ENCODE peak calls at places on chromosome 9, in four cellular contexts. Y is pancreas, O is left ventricle myocardium inferior, A is tibial nerve. L is an unnamed sample.

GRCh38 chr9:14313378-14313940 is 482 bp downstream of the NFIB start:
- DNase-seq in Y (no peak), O (no peak), A (no peak), L (peak; percentile 84)

GRCh38 chr9:110847661-110848060 is 179.1 kb downstream of the MUSK start:
- DNase-seq in Y (no peak), O (no peak), A (no peak), L (no peak)

GRCh38 chr9:111195779-111196178 is 134.2 kb downstream of the OR2K2 start:
- DNase-seq in Y (no peak), O (no peak), A (no peak), L (no peak)

GRCh38 chr9:86464242-86464641 is 110.0 kb upstream of the TUT7 start:
- DNase-seq in Y (peak; percentile 24), O (no peak), A (no peak), L (no peak)

GRCh38 chr9:93080406-93080805 is 15.6 kb upstream of the CARD19 start:
- DNase-seq in Y (no peak), O (no peak), A (no peak), L (peak; percentile 28)

GRCh38 chr9:131096490-131097258 is at the start of gene AIF1L:
- DNase-seq in Y (peak; percentile 54), O (no peak), A (no peak), L (peak; percentile 97)

GRCh38 chr9:113428062-113428600 is 17.6 kb downstream of the C9orf43 start:
- DNase-seq in Y (no peak), O (no peak), A (no peak), L (no peak)

GRCh38 chr9:70421272-70422180 is 7.1 kb upstream of the KLF9 start:
- DNase-seq in Y (peak; percentile 28), O (no peak), A (peak; percentile 59), L (no peak)

GRCh38 chr9:100583019-100583802 is 5.3 kb downstream of the CAVIN4 start:
- DNase-seq in Y (no peak), O (no peak), A (no peak), L (no peak)

GRCh38 chr9:22040760-22041159 is 31.7 kb upstream of the CDKN2B start:
- DNase-seq in Y (no peak), O (no peak), A (no peak), L (no peak)

GRCh38 chr9:94804917-94805544 is 78.5 kb downstream of the AOPEP start:
- DNase-seq in Y (no peak), O (no peak), A (no peak), L (no peak)

GRCh38 chr9:109482391-109482916 is 15.7 kb downstream of the PTPN3 start:
- DNase-seq in Y (no peak), O (no peak), A (no peak), L (no peak)

GRCh38 chr9:133030317-133031129 is at the start of gene GTF3C5:
- DNase-seq in Y (peak; percentile 90), O (peak; percentile 91), A (peak; percentile 89), L (peak; percentile 97)

GRCh38 chr9:89564257-89564878 is 40.4 kb upstream of the GADD45G start:
- DNase-seq in Y (no peak), O (no peak), A (no peak), L (peak; percentile 87)

GRCh38 chr9:120252248-120252647 is 327.7 kb downstream of the CDK5RAP2 start:
- DNase-seq in Y (no peak), O (no peak), A (no peak), L (peak; percentile 63)

GRCh38 chr9:102054811-102055210 is 316.4 kb upstream of the GRIN3A start:
- DNase-seq in Y (no peak), O (no peak), A (no peak), L (no peak)
- H3K9me3 ChIP-seq in Y (no peaks in the 10 kb centered on the region), O (no peaks in the 10 kb centered on the region), A (no peaks in the 10 kb centered on the region), L (peaks cover 30% of the 10 kb centered on the region)

GRCh38 chr9:99057665-99058625 is 47.0 kb upstream of the TGFBR1 start:
- DNase-seq in Y (no peak), O (no peak), A (peak; percentile 52), L (no peak)
- H3K4me1 ChIP-seq in Y (no peaks in the 10 kb centered on the region), O (peaks cover 33% of the 10 kb centered on the region), A (peaks cover 23% of the 10 kb centered on the region), L (no peaks in the 10 kb centered on the region)

DNA sequence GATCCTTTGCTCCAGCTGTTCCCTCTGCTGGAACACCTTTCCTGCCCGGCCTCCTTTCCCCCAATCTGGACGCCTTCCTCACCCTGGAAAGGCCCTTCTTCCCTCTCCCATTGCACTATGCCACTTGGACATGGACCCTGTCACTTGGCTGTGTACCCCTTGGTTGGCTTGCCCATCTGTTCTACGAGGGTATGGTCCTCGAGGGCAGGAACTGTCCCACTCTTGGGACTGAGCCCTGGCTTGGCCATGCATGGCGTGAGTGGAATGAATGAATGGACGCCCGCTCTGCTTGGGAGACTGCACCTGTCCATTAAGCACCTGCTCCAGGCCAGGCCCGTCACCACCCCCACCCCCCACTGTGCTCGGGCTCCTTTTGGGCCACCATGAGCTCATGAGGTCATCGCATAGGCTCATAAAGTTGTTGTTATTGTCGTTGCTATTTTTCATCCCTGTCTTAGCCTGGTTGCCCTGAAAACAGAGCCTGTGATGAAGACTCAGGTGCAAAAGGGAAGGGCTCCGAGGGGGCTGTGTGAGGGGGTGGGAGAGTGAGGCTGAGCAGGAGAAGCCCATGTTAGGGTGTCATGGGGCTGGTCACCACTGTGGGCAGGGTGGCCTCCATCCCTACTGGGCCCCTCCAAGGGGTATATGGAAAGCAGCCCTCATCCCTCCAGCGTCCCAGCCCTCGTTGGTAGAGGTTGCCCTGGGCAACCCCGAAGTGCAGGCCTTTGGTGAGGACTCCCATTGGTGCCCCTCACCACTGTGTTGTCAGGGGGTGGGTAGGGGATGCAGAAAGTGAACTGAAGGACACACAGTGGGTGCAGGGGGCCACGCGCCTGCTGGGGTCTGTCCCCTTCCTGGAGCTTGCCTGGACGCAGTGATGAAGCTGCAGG is 57.2 kb upstream of the IER5L start:
- DNase-seq in Y (no peak), O (no peak), A (no peak), L (no peak)
- H3K4me3 ChIP-seq in Y (no peak overlapping the region), O (no peak overlapping the region), A (no peak overlapping the region), L (no peak overlapping the region)

DNA sequence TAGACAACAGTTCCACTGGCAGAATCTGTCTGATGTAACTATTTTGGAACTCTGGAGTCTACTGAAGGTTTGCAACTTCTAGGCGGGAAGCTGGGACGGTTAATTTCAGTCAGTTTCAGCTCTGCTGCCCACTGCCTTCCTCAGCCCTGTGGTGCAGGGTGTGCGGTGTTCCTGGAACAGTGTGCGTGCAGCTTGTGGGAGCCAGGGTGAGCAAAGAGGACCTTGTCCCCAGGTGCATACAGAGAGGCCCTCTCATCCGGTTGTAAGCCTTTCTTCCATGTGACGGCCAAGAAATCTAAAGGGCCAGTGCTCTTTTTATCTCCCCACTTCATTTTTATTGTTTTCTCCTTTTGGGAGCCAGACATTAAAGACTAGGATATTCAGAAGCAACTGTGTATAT is 114.6 kb downstream of the EHMT1 start:
- DNase-seq in Y (no peak), O (no peak), A (no peak), L (no peak)
- H3K9me3 ChIP-seq in Y (no peaks in the 10 kb centered on the region), O (peaks cover 19% of the 10 kb centered on the region), A (no peaks in the 10 kb centered on the region), L (peaks cover 40% of the 10 kb centered on the region)

GRCh38 chr9:23803216-23803615 is 22.8 kb downstream of the ELAVL2 start:
- DNase-seq in Y (no peak), O (no peak), A (no peak), L (no peak)
- H3K4me1 ChIP-seq in Y (no peaks in the 10 kb centered on the region), O (no peaks in the 10 kb centered on the region), A (no peaks in the 10 kb centered on the region), L (no peaks in the 10 kb centered on the region)

GRCh38 chr9:106149956-106150355 is 455.6 kb downstream of the TMEM38B start:
- DNase-seq in Y (no peak), O (no peak), A (no peak), L (no peak)

GRCh38 chr9:106143781-106144180 is 449.4 kb downstream of the TMEM38B start:
- DNase-seq in Y (no peak), O (no peak), A (no peak), L (no peak)

GRCh38 chr9:106146066-106146840 is 451.9 kb downstream of the TMEM38B start:
- DNase-seq in Y (no peak), O (no peak), A (no peak), L (no peak)

GRCh38 chr9:106146886-106147285 is 452.5 kb downstream of the TMEM38B start:
- DNase-seq in Y (no peak), O (no peak), A (no peak), L (no peak)
- H3K4me3 ChIP-seq in Y (no peak overlapping the region), O (no peak overlapping the region), A (no peak overlapping the region), L (no peak overlapping the region)

GRCh38 chr9:1044643-1045042 is 5.5 kb upstream of the DMRT2 start:
- DNase-seq in Y (no peak), O (peak; percentile 36), A (peak; percentile 64), L (no peak)

GRCh38 chr9:1048853-1049252 is 1.3 kb upstream of the DMRT2 start:
- DNase-seq in Y (no peak), O (no peak), A (no peak), L (no peak)

GRCh38 chr9:1047605-1048235 is 2.4 kb upstream of the DMRT2 start:
- DNase-seq in Y (no peak), O (no peak), A (no peak), L (no peak)

GRCh38 chr9:1049641-1050040 is 516 bp upstream of the DMRT2 start:
- DNase-seq in Y (no peak), O (no peak), A (no peak), L (no peak)

DNA sequence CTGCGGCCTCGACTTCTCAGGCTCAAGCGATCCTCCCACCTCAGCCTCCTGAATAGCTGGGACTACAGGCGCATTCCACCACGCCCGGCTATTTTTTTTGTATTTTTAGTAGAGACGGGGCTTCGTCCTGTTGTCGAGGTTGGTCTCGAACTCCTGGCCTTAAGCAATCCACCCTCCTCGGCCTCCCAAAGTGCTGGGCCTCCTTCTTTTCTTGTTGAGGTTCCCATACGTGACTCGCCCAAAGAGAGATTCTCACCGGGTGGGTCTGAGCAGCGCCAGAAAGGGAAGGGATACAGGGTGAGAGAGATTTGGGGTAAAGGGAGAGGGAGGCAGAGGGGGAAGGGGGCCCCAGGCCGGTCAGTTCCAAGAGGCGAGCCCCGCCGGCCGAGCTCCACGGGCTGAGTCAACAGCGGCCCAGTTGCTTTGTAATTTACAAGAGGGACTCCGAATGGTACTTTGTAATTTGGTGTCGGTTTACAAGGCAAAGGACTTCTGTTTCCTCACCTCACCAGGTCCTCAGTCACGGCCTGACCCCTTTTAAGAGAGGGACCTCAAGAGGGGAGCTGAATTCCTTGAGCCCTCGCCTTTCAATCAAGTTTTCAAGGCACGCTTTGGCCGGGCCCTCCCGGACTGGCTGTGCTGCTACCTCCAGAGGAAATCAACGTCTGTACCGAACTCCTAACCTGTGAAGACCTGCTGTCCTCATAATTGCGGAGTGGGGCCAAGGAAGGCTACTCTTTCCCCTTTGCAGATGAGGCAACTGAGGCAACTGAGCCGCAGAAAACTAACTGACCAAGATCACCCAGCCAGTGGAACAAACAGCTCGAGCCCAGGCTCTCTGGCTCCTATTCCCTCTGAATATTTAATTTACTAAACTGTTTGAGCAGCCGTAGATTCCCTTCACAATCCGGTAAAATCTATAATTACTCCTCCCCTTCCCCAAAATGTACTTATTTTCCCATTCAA is 3.2 kb upstream of the DMRT2 start:
- DNase-seq in Y (no peak), O (no peak), A (no peak), L (no peak)
- H3K9me3 ChIP-seq in Y (no peaks in the 10 kb centered on the region), O (no peaks in the 10 kb centered on the region), A (no peaks in the 10 kb centered on the region), L (peaks cover 14% of the 10 kb centered on the region)

GRCh38 chr9:126472446-126472845 is 141.3 kb upstream of the LMX1B start:
- DNase-seq in Y (no peak), O (no peak), A (no peak), L (no peak)
- H3K4me1 ChIP-seq in Y (no peaks in the 10 kb centered on the region), O (peaks cover 4% of the 10 kb centered on the region), A (peaks cover 36% of the 10 kb centered on the region), L (peaks cover 6% of the 10 kb centered on the region)

GRCh38 chr9:99184427-99185327 is 37.1 kb downstream of the ALG2 start:
- DNase-seq in Y (peak; percentile 87), O (peak; percentile 83), A (peak; percentile 98), L (peak; percentile 96)
- H3K4me3 ChIP-seq in Y (no peak overlapping the region), O (peak overlapping the region; percentile 53), A (peak overlapping the region; percentile 31), L (no peak overlapping the region)